ENCODE peak calls at places on chromosomes 1 and 21, in nine cellular contexts. H is fibroblast of mammary gland, X is A549, C is fibroblast of pulmonary artery, E is PC-9, I is AG04450, Y is ovary, V is cardiac muscle cell, N is uterus. U is an unnamed sample.

GRCh38 chr1:50497007-50497406 is 73.8 kb upstream of the DMRTA2 start:
- DNase-seq in N (no peak), H (peak), X (no peak), V (no peak), E (no peak), C (no peak), I (no peak), Y (no peak), U (no peak)

GRCh38 chr1:167720965-167721616 is 691 bp upstream of the MPZL1 start:
- DNase-seq in Y (peak), C (peak), H (peak), N (no peak), E (peak), V (peak), X (peak), I (no peak), U (peak)

GRCh38 chr1:77044133-77044849 is 174.9 kb downstream of the PIGK start:
- DNase-seq in I (no peak), E (no peak), H (peak), V (no peak), X (no peak), N (no peak), C (no peak), Y (no peak), U (no peak)

GRCh38 chr1:59718989-59719360 is 95.8 kb upstream of the HOOK1 start:
- DNase-seq in I (no peak), Y (no peak), H (no peak), V (no peak), C (no peak), N (no peak), E (no peak), X (no peak), U (no peak)

GRCh38 chr1:48200166-48200900 is 22.2 kb upstream of the SLC5A9 start:
- DNase-seq in X (no peak), V (peak), Y (no peak), I (no peak), H (peak), E (no peak), C (peak), N (no peak), U (peak)

GRCh38 chr1:39369568-39369967 is 121.9 kb upstream of the BMP8A start:
- DNase-seq in Y (no peak), N (no peak), X (no peak), V (no peak), H (no peak), I (no peak), E (no peak), C (no peak), U (no peak)

GRCh38 chr1:67761054-67761453 is 72.2 kb downstream of the GNG12 start:
- DNase-seq in C (no peak), V (no peak), N (no peak), H (no peak), Y (no peak), I (no peak), E (peak), X (no peak), U (no peak)

GRCh38 chr1:204150702-204151561 is 912 bp downstream of the ETNK2 start:
- DNase-seq in V (no peak), E (no peak), I (no peak), Y (peak), X (no peak), C (no peak), H (no peak), N (peak), U (peak)

GRCh38 chr1:165592945-165593823 is 37.9 kb upstream of the MGST3 start:
- DNase-seq in Y (peak), I (peak), E (peak), V (peak), X (peak), N (peak), H (peak), C (peak), U (peak)

GRCh38 chr1:22747021-22747734 is 36.5 kb downstream of the EPHB2 start:
- DNase-seq in V (peak), H (peak), C (peak), Y (no peak), I (peak), X (peak), N (no peak), E (peak), U (peak)

GRCh38 chr1:208149213-208149612 is 95.0 kb downstream of the PLXNA2 start:
- DNase-seq in C (no peak), V (no peak), N (no peak), X (no peak), Y (no peak), H (no peak), E (no peak), I (no peak), U (no peak)

GRCh38 chr1:203364013-203364730 is 13.2 kb upstream of the FMOD start:
- DNase-seq in C (peak), N (no peak), H (no peak), Y (peak), V (peak), E (no peak), I (no peak), X (no peak), U (peak)

GRCh38 chr1:241413386-241413785 is 56.4 kb upstream of the RGS7 start:
- DNase-seq in N (no peak), X (no peak), H (peak), I (peak), C (peak), E (no peak), V (peak), Y (no peak), U (peak)

GRCh38 chr1:228723287-228723686 is 12.0 kb upstream of the RHOU start:
- DNase-seq in V (no peak), E (no peak), I (no peak), H (no peak), X (no peak), Y (no peak), C (no peak), N (no peak), U (no peak)

GRCh38 chr1:225766967-225767413 is 10.6 kb upstream of the SRP9 start:
- DNase-seq in N (peak), I (peak), Y (peak), C (peak), E (peak), V (peak), H (peak), X (no peak), U (peak)

GRCh38 chr1:58699011-58699762 is 675 bp downstream of the MYSM1 start:
- DNase-seq in Y (no peak), N (no peak), V (peak), C (peak), I (no peak), E (no peak), H (peak), X (no peak), U (peak)

GRCh38 chr1:178493301-178493741 is 3.4 kb downstream of the CLEC20A start:
- DNase-seq in E (no peak), X (no peak), Y (no peak), I (no peak), H (no peak), N (no peak), V (no peak), C (no peak), U (no peak)

GRCh38 chr1:66381626-66382275 is 152.2 kb upstream of the SGIP1 start:
- DNase-seq in N (no peak), C (no peak), Y (no peak), V (no peak), I (no peak), E (no peak), X (no peak), H (no peak), U (no peak)

GRCh38 chr1:193104496-193104905 is 713 bp downstream of the GLRX2 start:
- DNase-seq in C (peak), X (peak), I (no peak), V (peak), Y (peak), N (peak), H (peak), E (no peak), U (peak)

GRCh38 chr1:214205053-214205452 is 75.9 kb upstream of the SMYD2 start:
- DNase-seq in H (no peak), Y (no peak), N (no peak), X (no peak), I (no peak), V (no peak), E (no peak), C (no peak), U (no peak)

GRCh38 chr1:182389619-182390047 is 2.0 kb downstream of the GLUL start:
- DNase-seq in I (no peak), Y (peak), N (peak), H (no peak), E (no peak), V (no peak), X (no peak), C (no peak), U (peak)

GRCh38 chr1:205930698-205931330 is 12.4 kb downstream of the SLC26A9 start:
- DNase-seq in Y (no peak), X (no peak), H (peak), I (no peak), N (no peak), C (peak), E (no peak), V (peak), U (no peak)

GRCh38 chr1:62625415-62625814 is 28.1 kb downstream of the ANGPTL3 start:
- DNase-seq in Y (no peak), I (no peak), X (no peak), C (no peak), V (no peak), E (no peak), N (no peak), H (peak), U (no peak)

GRCh38 chr1:94236630-94237290 is 624 bp downstream of the ARHGAP29 start:
- DNase-seq in N (peak), I (no peak), Y (peak), X (no peak), H (peak), C (peak), E (no peak), V (peak), U (peak)

GRCh38 chr1:55131801-55132200 is 83.4 kb downstream of the USP24 start:
- DNase-seq in C (peak), X (no peak), Y (no peak), H (peak), V (no peak), N (no peak), I (peak), E (no peak), U (peak)

GRCh38 chr1:220956861-220957605 is 77.8 kb downstream of the HLX start:
- DNase-seq in V (peak), E (no peak), X (no peak), Y (no peak), N (peak), I (peak), H (peak), C (peak), U (peak)

GRCh38 chr1:24501371-24502167 is 1.1 kb upstream of the RCAN3 start:
- DNase-seq in E (no peak), I (no peak), X (peak), Y (no peak), N (no peak), H (peak), V (peak), C (no peak), U (peak)

GRCh38 chr1:169814265-169814664 is 19.6 kb upstream of the METTL18 start:
- DNase-seq in V (no peak), C (no peak), E (no peak), Y (no peak), N (no peak), I (no peak), X (no peak), H (no peak), U (no peak)

GRCh38 chr1:30525631-30525979 is 197.8 kb downstream of the MATN1 start:
- DNase-seq in E (no peak), N (no peak), H (no peak), X (no peak), C (no peak), V (no peak), Y (no peak), I (no peak), U (no peak)

GRCh38 chr1:214445846-214446614 is 105.4 kb downstream of the PTPN14 start:
- DNase-seq in H (peak), X (no peak), E (peak), N (no peak), I (peak), C (peak), V (peak), Y (no peak), U (peak)

GRCh38 chr1:53327183-53327941 is 508 bp downstream of the LRP8 start:
- DNase-seq in E (no peak), I (no peak), H (peak), Y (peak), V (peak), C (no peak), N (no peak), X (peak), U (peak)

GRCh38 chr1:238099871-238100270 is 209.1 kb upstream of the ZP4 start:
- DNase-seq in X (no peak), E (no peak), Y (no peak), N (no peak), H (no peak), C (no peak), I (no peak), V (no peak), U (no peak)

GRCh38 chr1:56437959-56438358 is 141.4 kb downstream of the PLPP3 start:
- DNase-seq in Y (no peak), X (no peak), E (no peak), H (peak), C (peak), I (no peak), V (no peak), N (no peak), U (no peak)

GRCh38 chr1:15231714-15232201 is 15.3 kb upstream of the FHAD1 start:
- DNase-seq in H (no peak), C (no peak), E (no peak), V (no peak), N (no peak), I (no peak), X (no peak), Y (no peak), U (no peak)

GRCh38 chr1:155990340-155990739 is 12.0 kb upstream of the ARHGEF2 start:
- DNase-seq in X (no peak), C (no peak), H (no peak), I (no peak), V (no peak), E (no peak), N (no peak), Y (no peak), U (no peak)

GRCh38 chr1:64220241-64220640 is 16.8 kb downstream of the UBE2U start:
- DNase-seq in C (peak), I (no peak), E (no peak), V (peak), H (peak), X (no peak), N (no peak), Y (no peak), U (peak)

GRCh38 chr1:98884864-98885263 is 119.8 kb downstream of the PLPPR5 start:
- DNase-seq in I (no peak), Y (no peak), C (no peak), N (no peak), E (no peak), V (no peak), H (peak), X (no peak), U (peak)

GRCh38 chr21:34941162-34941561 is 107.9 kb downstream of the RUNX1 start:
- DNase-seq in E (no peak), Y (no peak), X (no peak), C (no peak), N (no peak), V (no peak), H (no peak), I (no peak), U (no peak)

GRCh38 chr1:238104752-238105151 is 214.0 kb upstream of the ZP4 start:
- DNase-seq in H (no peak), X (no peak), E (no peak), V (no peak), I (no peak), N (no peak), C (no peak), Y (no peak), U (no peak)

GRCh38 chr21:28779914-28780313 is 212.8 kb downstream of the LTN1 start:
- DNase-seq in N (no peak), E (no peak), V (no peak), H (no peak), X (no peak), Y (no peak), C (no peak), I (no peak), U (no peak)

GRCh38 chr21:28776251-28776650 is 216.4 kb downstream of the LTN1 start:
- DNase-seq in H (peak), N (no peak), V (peak), E (no peak), X (no peak), I (peak), C (peak), Y (no peak), U (peak)

GRCh38 chr21:28783641-28784185 is 209.0 kb downstream of the LTN1 start:
- DNase-seq in E (no peak), N (no peak), Y (no peak), I (no peak), V (no peak), X (no peak), C (no peak), H (no peak), U (no peak)

DNA sequence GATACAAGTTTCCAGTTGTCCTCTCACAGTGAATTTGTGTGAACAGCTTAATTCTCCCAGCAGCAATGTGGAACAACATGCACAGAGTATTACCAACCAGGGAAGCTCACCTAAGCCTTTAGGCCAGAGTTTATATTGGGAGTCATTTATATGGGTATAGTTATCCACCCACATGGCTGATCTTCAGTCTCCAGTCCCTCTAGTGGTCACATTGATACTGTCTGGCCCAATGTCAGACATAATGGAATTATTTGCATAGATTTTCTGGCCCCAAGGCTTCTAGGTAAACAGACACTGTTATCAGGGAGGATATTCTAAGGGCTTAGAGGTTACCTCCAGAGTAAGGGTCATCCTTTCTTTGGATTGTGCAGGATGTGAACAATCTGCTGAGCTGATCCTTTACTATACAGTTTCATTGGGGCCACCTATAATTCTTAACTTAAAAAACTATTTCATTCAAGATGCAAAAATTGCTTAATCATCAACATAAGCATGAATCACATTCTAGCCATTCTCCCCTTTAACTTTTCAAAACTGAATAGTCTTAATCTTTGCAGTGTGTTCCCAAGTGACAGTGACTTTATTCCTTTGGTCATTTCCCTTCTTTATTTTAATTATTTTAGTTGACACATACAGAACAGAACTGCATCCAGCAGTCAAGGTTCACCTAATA is 210.9 kb downstream of the LTN1 start:
- DNase-seq in C (peak), E (no peak), I (no peak), Y (no peak), H (peak), N (no peak), V (peak), X (no peak), U (peak)
- TF ChIP-seq CTCF in C (peak), E (peak), I (peak), Y (no peak), H (peak), N (no peak), V (peak), X (no peak), U (peak)

GRCh38 chr1:25549273-25550154 is 6.1 kb downstream of the LDLRAP1 start:
- DNase-seq in X (no peak), Y (no peak), E (peak), N (no peak), V (peak), I (no peak), H (peak), C (no peak), U (peak)

GRCh38 chr1:25550683-25551310 is 7.4 kb downstream of the LDLRAP1 start:
- DNase-seq in C (peak), I (no peak), X (no peak), N (no peak), E (no peak), V (peak), Y (no peak), H (peak), U (peak)

GRCh38 chr1:25553749-25554425 is 10.5 kb downstream of the LDLRAP1 start:
- DNase-seq in C (no peak), X (no peak), N (no peak), I (no peak), V (no peak), E (no peak), Y (no peak), H (no peak), U (no peak)

GRCh38 chr1:25548601-25549000 is 5.2 kb downstream of the LDLRAP1 start:
- DNase-seq in C (no peak), Y (no peak), N (no peak), X (no peak), H (no peak), V (no peak), I (no peak), E (no peak), U (no peak)

GRCh38 chr1:25550155-25550506 is 6.7 kb downstream of the LDLRAP1 start:
- DNase-seq in C (peak), N (no peak), I (no peak), Y (no peak), V (peak), H (peak), X (no peak), E (no peak), U (peak)
- H3K4me3 ChIP-seq in C (no peak), N (no peak), I (no peak), Y (no peak), V (no peak), H (no peak), X (no peak), E (no peak), U (no peak)

DNA sequence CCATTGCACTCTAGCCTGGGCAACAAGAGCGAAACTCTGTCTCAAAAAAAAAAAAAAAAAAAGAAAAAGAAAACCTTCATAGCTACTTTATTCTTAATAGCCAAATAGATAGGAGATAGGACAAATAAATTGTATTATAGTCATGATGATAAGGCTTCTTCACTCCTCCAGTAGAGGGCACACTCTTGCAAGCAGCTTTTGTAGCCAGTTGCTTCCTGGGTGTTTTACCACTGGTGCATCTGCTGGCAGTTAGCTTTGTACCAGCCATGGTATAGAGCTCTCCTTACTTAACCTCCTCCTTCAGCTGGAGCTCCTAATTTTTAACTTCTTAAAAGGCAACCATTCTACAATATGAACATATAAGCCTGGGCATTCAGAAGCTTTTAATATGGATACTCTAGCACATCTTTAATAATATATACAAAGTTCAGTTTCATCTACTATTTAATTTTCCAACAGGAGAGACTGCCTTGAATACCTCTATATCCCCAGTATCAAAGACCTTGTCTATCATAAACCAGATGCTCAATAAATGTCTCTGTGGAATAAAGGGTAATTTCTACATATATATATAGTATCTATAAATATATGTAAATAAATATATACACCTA is 35.8 kb downstream of the EVI5 start:
- DNase-seq in Y (no peak), N (no peak), C (peak), X (peak), E (peak), H (peak), I (no peak), V (peak), U (peak)
- TF ChIP-seq CTCF in Y (no peak), N (peak), C (peak), X (peak), E (peak), H (peak), I (peak), V (peak), U (peak)

GRCh38 chr1:9826087-9826486 is 2.3 kb upstream of the CLSTN1 start:
- DNase-seq in C (no peak), N (no peak), Y (no peak), E (no peak), X (no peak), I (no peak), H (no peak), V (no peak), U (no peak)
- H3K4me3 ChIP-seq in C (no peak), N (no peak), Y (no peak), E (peak), X (no peak), I (no peak), H (no peak), V (no peak), U (no peak)